ENCODE peak calls at places on chromosomes 13 and 19, in nine cellular contexts. E is CD4-positive, CD25-positive, alpha-beta regulatory T cell; S is heart right ventricle; D is cardiac muscle cell; L is epithelial cell of esophagus; H is colonic mucosa; N is lung; K is GM12865; P is AG09309. Z is an unnamed sample.

GRCh38 chr13:74135306-74136088 is 1.3 kb upstream of the KLF12 start:
- DNase-seq in D (peak), E (peak), L (peak), N (peak), S (peak), K (peak), H (peak), P (no peak), Z (peak)

GRCh38 chr13:24313449-24313848 is 4.1 kb downstream of the C1QTNF9 start:
- DNase-seq in L (no peak), D (peak), P (no peak), E (no peak), K (no peak), N (no peak), S (no peak), H (no peak), Z (no peak)

GRCh38 chr13:28744091-28744536 is 25.3 kb upstream of the SLC46A3 start:
- DNase-seq in E (no peak), K (no peak), N (no peak), D (peak), H (no peak), L (peak), S (no peak), P (no peak), Z (peak)

GRCh38 chr19:15166700-15167099 is 34.1 kb downstream of the NOTCH3 start:
- DNase-seq in H (no peak), K (no peak), P (no peak), N (no peak), D (no peak), S (no peak), L (no peak), E (no peak), Z (no peak)

GRCh38 chr19:12840091-12841079 is 2.1 kb downstream of the MAST1 start:
- DNase-seq in H (peak), K (peak), P (no peak), S (peak), D (peak), L (peak), N (peak), E (peak), Z (peak)

GRCh38 chr13:72194531-72194930 is 327.5 kb upstream of the DACH1 start:
- DNase-seq in P (no peak), D (no peak), H (peak), K (no peak), E (no peak), N (no peak), S (no peak), L (peak), Z (no peak)

GRCh38 chr19:19115954-19116353 is 22.3 kb downstream of the TMEM161A start:
- DNase-seq in P (no peak), E (peak), L (no peak), D (peak), H (peak), K (peak), N (no peak), S (peak), Z (no peak)

GRCh38 chr19:55118401-55118991 is 1.1 kb upstream of the PPP1R12C start:
- DNase-seq in L (no peak), S (peak), D (peak), N (peak), P (no peak), E (peak), H (peak), K (peak), Z (no peak)

GRCh38 chr19:22945560-22945959 is 57.4 kb downstream of the ZNF728 start:
- DNase-seq in K (peak), H (no peak), N (no peak), L (peak), E (peak), S (no peak), P (no peak), D (peak), Z (no peak)

GRCh38 chr13:28282451-28282850 is 144.1 kb downstream of the PAN3 start:
- DNase-seq in K (peak), L (no peak), E (no peak), D (no peak), H (no peak), N (no peak), S (no peak), P (no peak), Z (no peak)

DNA sequence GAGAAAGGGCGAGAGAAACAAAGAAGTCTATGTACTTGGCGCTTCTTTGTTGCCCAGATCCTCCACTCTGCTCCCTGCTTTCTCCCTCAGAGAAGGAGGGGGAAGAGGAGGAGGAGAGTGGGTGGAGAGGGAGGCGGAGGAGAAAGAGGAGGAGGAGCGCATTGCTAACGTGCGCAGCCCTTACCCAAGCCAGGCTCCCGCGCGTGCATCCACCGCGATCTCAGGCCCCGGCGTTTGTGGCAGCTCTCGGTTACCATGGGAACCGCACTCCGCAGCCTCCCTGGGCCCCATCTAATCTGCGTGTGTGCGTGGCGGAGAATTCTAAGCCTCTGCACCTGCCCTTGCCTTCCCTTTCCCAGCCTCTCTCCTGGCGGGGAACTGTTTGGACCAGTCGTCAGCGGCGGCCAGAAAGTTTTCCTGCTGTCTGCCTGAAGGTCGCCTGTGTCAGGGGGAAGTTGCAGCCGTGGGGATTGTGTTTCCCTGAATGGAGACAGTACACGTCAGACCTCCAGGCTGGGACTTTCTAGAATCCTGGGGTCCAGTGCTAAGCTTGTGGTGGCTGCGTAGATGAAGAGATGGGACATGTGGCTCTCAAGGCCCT is at the start of gene ERICH6B:
- DNase-seq in P (no peak), H (no peak), L (peak), K (no peak), E (peak), S (peak), D (peak), N (no peak), Z (no peak)
- H3K4me3 ChIP-seq in P (no peak), H (no peak), L (no peak), K (no peak), E (no peak), S (peak), D (peak), N (no peak), Z (no peak)

DNA sequence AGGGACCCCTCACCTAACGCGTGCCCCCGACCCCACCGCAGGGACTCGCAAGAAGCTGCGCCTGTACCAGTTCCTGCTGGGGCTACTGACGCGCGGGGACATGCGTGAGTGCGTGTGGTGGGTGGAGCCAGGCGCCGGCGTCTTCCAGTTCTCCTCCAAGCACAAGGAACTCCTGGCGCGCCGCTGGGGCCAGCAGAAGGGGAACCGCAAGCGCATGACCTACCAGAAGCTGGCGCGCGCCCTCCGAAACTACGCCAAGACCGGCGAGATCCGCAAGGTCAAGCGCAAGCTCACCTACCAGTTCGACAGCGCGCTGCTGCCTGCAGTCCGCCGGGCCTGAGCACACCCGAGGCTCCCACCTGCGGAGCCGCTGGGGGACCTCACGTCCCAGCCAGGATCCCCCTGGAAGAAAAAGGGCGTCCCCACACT is 4.7 kb upstream of the MYBPC2 start:
- DNase-seq in K (peak), N (peak), L (peak), D (peak), H (peak), P (no peak), S (peak), E (peak), Z (peak)
- H3K4me3 ChIP-seq in K (peak), N (no peak), L (peak), D (no peak), H (peak), P (peak), S (peak), E (no peak), Z (peak)

GRCh38 chr13:44484562-44485164 is 91.5 kb downstream of the TSC22D1 start:
- DNase-seq in H (no peak), S (no peak), D (no peak), P (no peak), K (peak), N (no peak), E (peak), L (no peak), Z (no peak)
- H3K4me3 ChIP-seq in H (no peak), S (peak), D (no peak), P (no peak), K (peak), N (no peak), E (peak), L (no peak), Z (no peak)

DNA sequence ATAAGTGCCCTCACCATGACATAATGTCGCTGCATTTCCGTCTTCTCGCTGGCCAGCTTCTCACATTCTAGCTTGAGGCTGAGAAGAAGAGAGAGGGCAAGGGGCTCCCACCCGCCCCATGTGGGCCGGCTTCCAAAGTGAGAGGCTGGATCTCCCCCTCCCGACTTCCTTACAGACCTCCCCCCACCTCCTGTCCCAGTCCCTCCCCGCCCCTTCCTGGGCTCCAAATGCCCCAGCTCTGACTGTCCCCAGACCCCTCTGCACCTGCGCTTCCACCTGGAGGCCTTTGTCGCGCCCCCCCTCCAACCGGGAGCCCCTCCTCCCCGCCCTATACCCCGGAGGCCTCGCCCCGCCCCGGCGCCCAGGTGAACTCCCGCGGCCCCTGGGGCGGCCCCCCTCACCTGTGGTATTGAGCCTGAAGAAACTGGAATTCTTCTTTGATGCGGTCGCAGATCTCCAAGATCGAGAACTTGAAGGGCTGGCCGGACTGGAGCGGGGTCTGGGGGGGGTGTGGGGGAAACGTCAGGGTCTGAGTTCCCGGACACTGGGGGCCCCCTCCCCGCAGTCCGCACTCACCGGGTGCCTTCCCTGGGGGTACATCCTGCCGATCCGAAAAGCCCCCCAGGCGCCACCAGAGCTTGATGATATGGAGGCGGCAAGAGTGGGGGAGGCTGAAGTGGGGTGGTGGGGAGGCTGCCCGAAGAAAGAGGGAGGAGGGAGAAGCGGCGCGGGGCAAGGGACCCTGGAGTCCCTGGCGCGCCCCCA is 593 bp downstream of the TLE2 start:
- DNase-seq in D (no peak), P (no peak), E (no peak), L (no peak), S (no peak), N (no peak), H (peak), K (no peak), Z (no peak)
- H3K4me3 ChIP-seq in D (peak), P (peak), E (no peak), L (peak), S (peak), N (peak), H (peak), K (peak), Z (peak)

DNA sequence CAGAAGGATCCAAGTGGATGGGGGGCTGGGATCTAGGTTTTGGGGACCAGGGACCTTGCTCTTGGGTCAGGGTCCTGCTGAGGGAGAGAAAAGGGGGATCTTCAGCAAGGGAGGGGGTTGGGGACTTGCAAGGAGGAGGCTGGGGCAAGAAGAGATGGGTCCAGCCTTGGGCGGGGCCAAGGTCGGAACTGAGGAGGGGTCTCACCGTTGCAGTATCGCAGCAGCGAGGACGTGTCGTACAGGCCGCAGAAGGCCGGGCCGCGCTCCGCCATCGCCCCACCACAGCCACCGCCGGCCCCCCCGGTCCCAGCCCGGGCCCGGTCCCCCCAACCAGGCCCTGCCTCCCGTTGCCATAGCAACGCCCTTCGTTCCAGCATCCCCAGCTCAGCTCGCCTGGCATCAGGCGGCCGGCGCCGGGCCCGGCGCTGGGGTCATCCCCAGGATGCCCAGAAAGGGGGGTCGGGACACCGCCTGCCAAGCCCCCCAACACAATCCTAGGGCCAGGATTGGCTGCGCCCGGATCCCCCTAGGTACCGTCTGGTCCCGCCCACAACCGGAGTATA is 6.0 kb upstream of the EML2 start:
- DNase-seq in E (no peak), D (no peak), S (no peak), P (no peak), L (no peak), N (no peak), H (no peak), K (no peak), Z (no peak)
- H3K4me3 ChIP-seq in E (peak), D (peak), S (peak), P (peak), L (no peak), N (no peak), H (no peak), K (peak), Z (no peak)

Z was measured in bronchial epithelial cell.